ENCODE peak calls at places on chromosomes 13 and 19, in four cellular contexts. G is K562, P is HL-60, T is GM12878. M is an unnamed sample.

GRCh38 chr19:47713046-47714021 is at the start of gene EHD2:
- DNase-seq in G (peak; percentile 97), T (no peak), P (peak; percentile 46), M (peak; percentile 62)

GRCh38 chr19:32691952-32692726 is 518 bp downstream of the NUDT19 start:
- DNase-seq in P (peak; percentile 75), T (no peak), G (peak; percentile 58), M (peak; percentile 46)

GRCh38 chr19:49338023-49338677 is 2.9 kb downstream of the CD37 start:
- DNase-seq in P (no peak), T (no peak), G (no peak), M (no peak)

GRCh38 chr13:46885018-46885417 is 11.8 kb downstream of the HTR2A start:
- DNase-seq in G (no peak), T (no peak), P (no peak), M (no peak)

GRCh38 chr19:9597027-9597426 is 12.7 kb upstream of the ZNF121 start:
- DNase-seq in P (no peak), G (no peak), T (no peak), M (no peak)

GRCh38 chr13:41978007-41978406 is 17.1 kb upstream of the VWA8 start:
- DNase-seq in P (no peak), G (no peak), T (no peak), M (no peak)

GRCh38 chr13:104140557-104140956 is 1074.3 kb upstream of the SLC10A2 start:
- DNase-seq in T (no peak), G (no peak), P (no peak), M (no peak)

GRCh38 chr19:41913476-41914190 is 14.6 kb downstream of the ERFL start:
- DNase-seq in G (no peak), P (no peak), T (no peak), M (no peak)

GRCh38 chr19:8640402-8641004 is 10.1 kb downstream of the NFILZ start:
- DNase-seq in P (peak; percentile 99), T (no peak), G (no peak), M (no peak)

GRCh38 chr19:52566121-52566520 is 4.0 kb upstream of the ZNF701 start:
- DNase-seq in P (no peak), G (no peak), T (no peak), M (no peak)
- TF ChIP-seq SPI1 in P (no peak), G (no peak), T (no peak), M (no peak)

DNA sequence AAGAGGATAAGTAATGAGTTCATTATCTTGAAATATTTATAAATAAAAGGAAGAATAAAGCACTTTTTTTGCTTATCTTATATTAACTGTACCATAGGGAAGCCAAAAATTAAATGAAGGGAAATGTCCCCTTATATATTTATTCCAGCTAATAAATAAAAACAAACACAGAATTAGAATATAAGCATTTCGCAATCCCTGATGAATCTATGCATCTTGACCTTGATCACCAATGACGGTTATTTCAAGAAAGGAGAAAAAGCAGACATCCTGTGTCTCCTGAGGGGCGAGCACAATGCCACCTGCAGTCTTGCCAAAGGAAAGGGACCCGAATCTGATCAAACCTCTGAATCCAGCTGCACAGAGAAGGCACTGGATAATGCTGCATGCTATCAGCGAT is 29.3 kb upstream of the IRS2 start:
- DNase-seq in T (no peak), P (no peak), G (no peak), M (no peak)
- TF ChIP-seq SPI1 in T (no peak), P (no peak), G (no peak), M (no peak)

GRCh38 chr13:21076265-21076653 is 14.9 kb upstream of the LATS2 start:
- DNase-seq in T (no peak), P (no peak), G (no peak), M (no peak)

GRCh38 chr13:21074601-21075302 is 13.4 kb upstream of the LATS2 start:
- DNase-seq in T (no peak), P (no peak), G (no peak), M (peak; percentile 31)

GRCh38 chr13:21078501-21078900 is 17.1 kb upstream of the LATS2 start:
- DNase-seq in G (no peak), P (no peak), T (no peak), M (no peak)

GRCh38 chr13:21077360-21078353 is 16.3 kb upstream of the LATS2 start:
- DNase-seq in T (no peak), G (no peak), P (no peak), M (no peak)

DNA sequence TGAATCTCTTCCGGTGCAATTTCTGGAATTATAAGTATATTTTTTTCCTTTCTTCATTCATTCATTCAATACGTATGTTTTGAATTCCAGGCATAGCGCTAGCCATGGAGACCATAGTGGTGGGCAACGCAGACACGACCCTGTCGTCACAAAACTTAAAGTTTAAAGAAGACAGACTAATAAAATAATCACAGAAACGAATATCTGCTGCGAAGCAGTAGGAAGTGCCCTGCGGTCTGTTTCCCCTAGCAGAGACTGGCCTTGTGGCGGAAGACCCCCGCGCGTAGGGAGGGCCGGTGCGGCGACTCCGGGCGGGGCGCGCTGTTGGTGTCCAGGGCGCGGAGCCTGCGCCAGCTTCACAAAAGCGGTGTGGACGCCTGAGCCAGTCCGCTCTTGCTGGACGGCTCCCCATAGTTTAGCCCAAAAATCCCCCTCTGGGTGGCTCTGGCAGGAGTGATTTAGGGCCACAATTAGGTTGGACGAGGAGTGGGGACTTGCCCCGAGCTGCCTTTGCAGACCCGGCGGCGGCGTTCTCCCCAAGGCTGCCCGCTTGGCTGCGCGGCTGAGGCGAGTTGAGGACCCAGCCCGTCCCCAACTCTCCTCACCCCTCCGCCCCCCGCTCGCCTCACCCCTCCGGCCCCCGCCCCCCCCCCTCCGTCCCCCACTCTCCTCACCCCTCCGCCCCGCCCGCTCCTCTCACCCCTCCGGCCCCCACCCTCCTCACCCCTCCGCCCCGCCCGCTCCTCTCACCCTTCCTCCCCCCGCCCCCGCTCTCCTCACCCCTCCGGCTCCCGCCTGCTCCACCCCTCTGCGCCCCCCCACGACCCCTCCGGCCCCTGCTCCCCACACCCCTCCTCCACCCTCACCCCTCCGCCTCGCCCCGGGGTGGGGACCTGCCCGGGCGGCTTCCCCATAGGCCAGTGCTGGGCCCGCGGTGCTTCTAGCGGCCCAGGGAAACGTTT is 14.2 kb upstream of the LATS2 start:
- DNase-seq in T (no peak), G (no peak), P (no peak), M (peak; percentile 47)
- TF ChIP-seq SPI1 in T (no peak), G (no peak), P (no peak), M (no peak)

GRCh38 chr19:57068921-57069697 is 50.7 kb upstream of the USP29 start:
- DNase-seq in T (no peak), P (no peak), G (no peak), M (no peak)
- TF ChIP-seq SPI1 in T (no peak), P (no peak), G (no peak), M (no peak)